ENCODE peak calls at places on chromosomes 6 and 20, in seven cellular contexts. Q is fibroblast of the aortic adventitia; A is GM03348; Y is HT1080; I is globus pallidus; K is activated T-helper 9 cell treated with anti-CD3 and anti-CD28 coated beads, Interleukin-2, amount 50 U/mL, for 16 hours; M is CD8-positive, alpha-beta memory T cell. O is an unnamed sample.

GRCh38 chr6:9408718-9409117 is 973.4 kb upstream of the SLC35B3 start:
- DNase-seq in Q (peak; percentile 54), A (no peak), Y (no peak), I (no peak), K (no peak), M (no peak), O (no peak)

GRCh38 chr6:167962717-167963116 is 34.8 kb upstream of the KIF25 start:
- DNase-seq in Q (no peak), A (no peak), Y (no peak), I (no peak), K (no peak), M (no peak), O (no peak)

GRCh38 chr6:154901856-154902552 is 93.1 kb upstream of the TIAM2 start:
- DNase-seq in Q (no peak), A (no peak), Y (no peak), I (peak; percentile 17), K (no peak), M (no peak), O (no peak)

GRCh38 chr20:44011251-44011940 is 96.7 kb downstream of the TOX2 start:
- DNase-seq in Q (no peak), A (no peak), Y (no peak), I (no peak), K (no peak), M (no peak), O (no peak)

GRCh38 chr6:138824482-138825134 is 28.7 kb downstream of the ECT2L start:
- DNase-seq in Q (no peak), A (no peak), Y (peak; percentile 77), I (no peak), K (no peak), M (no peak), O (no peak)

GRCh38 chr20:4546342-4546741 is 175.4 kb upstream of the PRND start:
- DNase-seq in Q (no peak), A (no peak), Y (no peak), I (no peak), K (no peak), M (no peak), O (no peak)

GRCh38 chr6:166624275-166624674 is 2.8 kb downstream of the RPS6KA2 start:
- DNase-seq in Q (peak; percentile 83), A (peak; percentile 67), Y (no peak), I (no peak), K (no peak), M (no peak), O (no peak)

GRCh38 chr6:112222111-112222726 is 32.1 kb downstream of the LAMA4 start:
- DNase-seq in Q (peak; percentile 89), A (peak; percentile 43), Y (no peak), I (no peak), K (no peak), M (no peak), O (no peak)